ENCODE peak calls at places on chromosomes 5 and 9, in eight cellular contexts. J, N, I, W, Q, X, D and Z are unnamed samples.

GRCh38 chr9:129506892-129507291 is 114.0 kb downstream of the C9orf50 start:
- DNase-seq in W (no peak), X (no peak), Q (no peak), J (no peak), I (no peak), D (no peak), N (no peak), Z (peak)

GRCh38 chr5:102223542-102224444 is 72.3 kb downstream of the SLCO4C1 start:
- DNase-seq in D (no peak), X (peak), N (peak), J (peak), W (peak), I (no peak), Q (peak), Z (peak)

GRCh38 chr9:35908484-35909125 is 685 bp upstream of the SPAAR start:
- DNase-seq in D (no peak), I (no peak), Q (no peak), X (no peak), W (no peak), N (no peak), J (no peak), Z (no peak)

GRCh38 chr9:2711716-2712115 is 5.6 kb upstream of the KCNV2 start:
- DNase-seq in I (no peak), D (no peak), X (no peak), N (no peak), Q (no peak), J (no peak), W (no peak), Z (no peak)

GRCh38 chr5:32785639-32786216 is 74.6 kb downstream of the NPR3 start:
- DNase-seq in W (no peak), Q (no peak), N (no peak), D (no peak), X (no peak), I (no peak), J (no peak), Z (peak)

GRCh38 chr9:21828853-21829405 is 26.5 kb downstream of the MTAP start:
- DNase-seq in J (no peak), N (no peak), I (no peak), Q (no peak), D (no peak), W (no peak), X (no peak), Z (no peak)

GRCh38 chr5:54658014-54658413 is 140.5 kb downstream of the SNX18 start:
- DNase-seq in D (no peak), J (no peak), Q (no peak), X (no peak), W (no peak), N (peak), I (no peak), Z (peak)

GRCh38 chr5:139847091-139847490 is 51.5 kb downstream of the PSD2 start:
- DNase-seq in X (no peak), J (no peak), I (no peak), D (no peak), W (no peak), N (no peak), Q (no peak), Z (no peak)

GRCh38 chr9:132769895-132770774 is 99.9 kb downstream of the GTF3C4 start:
- DNase-seq in W (peak), I (peak), N (peak), D (peak), Q (peak), J (peak), X (peak), Z (peak)

GRCh38 chr5:35672995-35673394 is 55.3 kb downstream of the SPEF2 start:
- DNase-seq in X (peak), D (no peak), Q (no peak), W (no peak), N (peak), J (no peak), I (no peak), Z (no peak)

GRCh38 chr5:156383510-156383909 is 56.5 kb downstream of the SGCD start:
- DNase-seq in D (no peak), N (no peak), Q (no peak), I (no peak), W (no peak), X (no peak), J (no peak), Z (no peak)

GRCh38 chr9:92948632-92949031 is 1.3 kb downstream of the FGD3 start:
- DNase-seq in X (no peak), W (no peak), N (no peak), Q (no peak), D (no peak), I (no peak), J (no peak), Z (no peak)